ENCODE peak calls at places on chromosomes 2 and 18, in four cellular contexts. One of them, this sample, is unnamed.

GRCh38 chr2:170848587-170848986 is 31.9 kb downstream of the GAD1 start:
- DNase-seq in K562: no peak
- DNase-seq in HepG2: no peak
- DNase-seq in GM12878: no peak
- DNase-seq in this sample: no peak

GRCh38 chr2:167582619-167583018 is 664.8 kb downstream of the STK39 start:
- DNase-seq in GM12878: no peak
- DNase-seq in K562: no peak
- DNase-seq in HepG2: no peak
- DNase-seq in this sample: no peak

GRCh38 chr18:33116376-33116775 is 324.1 kb downstream of the CCDC178 start:
- DNase-seq in GM12878: no peak
- DNase-seq in HepG2: no peak
- DNase-seq in K562: no peak
- DNase-seq in this sample: no peak

GRCh38 chr2:237429761-237430160 is 15.8 kb upstream of the COL6A3 start:
- DNase-seq in GM12878: no peak
- DNase-seq in K562: no peak
- DNase-seq in HepG2: no peak
- DNase-seq in this sample: no peak

GRCh38 chr2:162839419-162839818 is 852 bp upstream of the KCNH7 start:
- DNase-seq in GM12878: no peak
- DNase-seq in HepG2: no peak
- DNase-seq in K562: no peak
- DNase-seq in this sample: no peak

GRCh38 chr18:7038330-7038846 is 79.2 kb downstream of the LAMA1 start:
- DNase-seq in K562: peak
- DNase-seq in HepG2: peak
- DNase-seq in GM12878: no peak
- DNase-seq in this sample: peak

GRCh38 chr2:241066893-241067341 is 35.2 kb downstream of the MTERF4 start:
- DNase-seq in K562: no peak
- DNase-seq in GM12878: no peak
- DNase-seq in HepG2: no peak
- DNase-seq in this sample: no peak

GRCh38 chr2:33498291-33498956 is 22.0 kb downstream of the RASGRP3 start:
- DNase-seq in GM12878: no peak
- DNase-seq in HepG2: no peak
- DNase-seq in K562: no peak
- DNase-seq in this sample: no peak

GRCh38 chr2:164103271-164103670 is 367.5 kb upstream of the FIGN start:
- DNase-seq in HepG2: no peak
- DNase-seq in K562: no peak
- DNase-seq in GM12878: no peak
- DNase-seq in this sample: no peak

GRCh38 chr2:27990030-27990590 is 99.6 kb downstream of the BABAM2 start:
- DNase-seq in HepG2: no peak
- DNase-seq in K562: no peak
- DNase-seq in GM12878: no peak
- DNase-seq in this sample: no peak

GRCh38 chr2:2422621-2423020 is 91.5 kb upstream of the MYT1L start:
- DNase-seq in K562: no peak
- DNase-seq in HepG2: no peak
- DNase-seq in GM12878: no peak
- DNase-seq in this sample: no peak
- TF ChIP-seq MYC in K562: no peak
- TF ChIP-seq MYC in HepG2: no peak
- TF ChIP-seq MYC in GM12878: no peak
- TF ChIP-seq MYC in this sample: no peak

GRCh38 chr2:95402370-95403203 is at the start of gene FAHD2A:
- DNase-seq in GM12878: peak
- DNase-seq in K562: peak
- DNase-seq in HepG2: peak
- DNase-seq in this sample: peak
- TF ChIP-seq JUNB in GM12878: no peak
- TF ChIP-seq JUNB in K562: no peak
- TF ChIP-seq JUNB in HepG2: no peak
- TF ChIP-seq JUNB in this sample: no peak

DNA sequence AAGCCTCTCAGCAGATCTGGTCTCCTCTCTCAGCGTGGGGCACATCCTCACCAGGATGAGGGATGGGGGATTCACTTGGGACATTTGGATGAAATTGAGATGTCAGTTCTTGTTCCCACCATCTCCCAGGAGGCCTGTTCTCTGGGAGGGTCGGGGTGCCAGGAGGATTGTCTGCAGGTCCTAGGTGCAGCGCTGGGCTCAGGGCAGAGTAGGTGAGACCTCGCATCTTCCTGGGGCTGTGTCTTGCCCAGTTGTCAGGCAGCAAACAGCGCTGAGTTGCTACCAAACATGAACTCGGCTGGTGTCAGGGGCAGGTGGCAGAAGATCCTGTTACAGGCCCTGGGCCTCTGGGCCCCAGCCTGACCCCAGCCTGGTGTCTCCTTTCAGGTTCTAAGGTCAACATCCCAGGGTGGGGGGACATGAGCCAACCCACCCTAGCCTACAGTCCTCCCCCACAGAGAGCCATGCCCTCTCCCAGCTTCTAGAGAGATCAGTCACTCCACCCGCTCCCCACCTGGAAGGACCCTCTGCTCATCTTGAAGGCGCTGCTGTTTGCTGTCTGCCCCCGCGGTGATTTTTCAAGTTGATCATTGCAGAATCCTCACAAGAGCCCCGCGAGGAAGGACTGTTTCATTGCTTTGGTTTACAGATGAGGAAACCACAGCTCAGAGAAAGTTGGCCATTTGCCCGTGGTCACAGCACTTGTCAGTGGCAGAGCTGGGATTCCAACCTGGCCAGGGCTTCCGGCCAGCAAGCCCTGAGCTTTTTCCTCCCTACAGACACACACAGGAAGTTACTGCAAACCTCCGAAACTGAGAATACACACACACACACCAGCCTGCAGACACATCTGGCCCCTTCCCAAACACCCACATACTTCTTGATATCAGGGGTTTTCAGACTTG is 83.9 kb downstream of the STPG4 start:
- DNase-seq in GM12878: peak
- DNase-seq in HepG2: peak
- DNase-seq in K562: no peak
- DNase-seq in this sample: no peak
- TF ChIP-seq MYC in GM12878: no peak
- TF ChIP-seq MYC in HepG2: peak
- TF ChIP-seq MYC in K562: no peak
- TF ChIP-seq MYC in this sample: no peak

GRCh38 chr18:36531636-36532035 is 234.1 kb downstream of the FHOD3 start:
- DNase-seq in GM12878: no peak
- DNase-seq in K562: no peak
- DNase-seq in HepG2: no peak
- DNase-seq in this sample: no peak

GRCh38 chr18:36533446-36534153 is 236.1 kb downstream of the FHOD3 start:
- DNase-seq in K562: no peak
- DNase-seq in GM12878: no peak
- DNase-seq in HepG2: no peak
- DNase-seq in this sample: no peak

GRCh38 chr18:36532815-36533214 is 235.3 kb downstream of the FHOD3 start:
- DNase-seq in K562: no peak
- DNase-seq in GM12878: no peak
- DNase-seq in HepG2: no peak
- DNase-seq in this sample: no peak

GRCh38 chr18:36530676-36531405 is 233.3 kb downstream of the FHOD3 start:
- DNase-seq in GM12878: no peak
- DNase-seq in K562: no peak
- DNase-seq in HepG2: no peak
- DNase-seq in this sample: no peak

DNA sequence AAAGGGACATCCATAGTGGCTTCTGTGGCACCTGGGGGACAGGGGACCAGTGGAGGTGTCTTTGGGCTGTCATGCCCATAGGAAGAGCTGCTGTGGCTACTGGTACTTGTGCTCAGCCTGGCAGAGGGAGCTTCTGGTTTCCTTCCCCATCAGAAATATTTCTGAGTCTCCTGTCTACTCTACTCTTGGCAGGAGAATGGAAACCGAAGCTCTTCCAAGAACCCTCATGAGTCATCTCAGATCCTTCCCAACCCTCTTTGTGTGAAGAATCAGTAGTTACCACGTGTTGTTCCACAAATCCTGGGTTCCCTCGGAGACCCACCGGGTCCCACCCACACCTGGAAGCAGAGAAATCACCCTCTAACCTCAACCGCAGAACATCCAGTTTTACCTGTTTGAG is 234.9 kb downstream of the FHOD3 start:
- DNase-seq in HepG2: no peak
- DNase-seq in GM12878: no peak
- DNase-seq in K562: no peak
- DNase-seq in this sample: no peak
- TF ChIP-seq JUNB in HepG2: no peak
- TF ChIP-seq JUNB in GM12878: no peak
- TF ChIP-seq JUNB in K562: no peak
- TF ChIP-seq JUNB in this sample: no peak